ENCODE peak calls at places on chromosomes 16 and 17, in four cellular contexts. Y, R, A and F are unnamed samples.

GRCh38 chr16:2786061-2786825 is 1.1 kb downstream of the PRSS33 start:
- DNase-seq in Y (no peak), R (no peak), A (no peak), F (peak)

GRCh38 chr16:6209355-6209930 is 1111.8 kb upstream of the EEF2KMT start:
- DNase-seq in Y (no peak), R (no peak), A (no peak), F (no peak)

GRCh38 chr16:5041604-5042133 is 7.9 kb upstream of the NAGPA start:
- DNase-seq in Y (no peak), R (no peak), A (peak), F (no peak)

GRCh38 chr17:81808778-81809555 is 5.0 kb downstream of the GCGR start:
- DNase-seq in Y (no peak), R (no peak), A (no peak), F (no peak)

GRCh38 chr16:10738231-10739077 is 5.2 kb upstream of the NUBP1 start:
- DNase-seq in Y (peak), R (peak), A (peak), F (peak)

GRCh38 chr17:41837761-41838538 is at the start of gene KLHL10:
- DNase-seq in Y (no peak), R (no peak), A (no peak), F (no peak)

GRCh38 chr17:67021196-67021595 is 23.2 kb upstream of the CACNG1 start:
- DNase-seq in Y (no peak), R (peak), A (no peak), F (peak)

GRCh38 chr17:8698142-8699050 is 46.2 kb downstream of the CCDC42 start:
- DNase-seq in Y (no peak), R (peak), A (no peak), F (no peak)

GRCh38 chr16:63690267-63690666 is 1431.6 kb downstream of the CDH11 start:
- DNase-seq in Y (no peak), R (no peak), A (no peak), F (no peak)

GRCh38 chr16:30740364-30741251 is 7.6 kb upstream of the PHKG2 start:
- DNase-seq in Y (peak), R (peak), A (peak), F (no peak)

GRCh38 chr17:63780507-63780906 is 6.5 kb downstream of the DDX42 start:
- DNase-seq in Y (no peak), R (no peak), A (peak), F (no peak)

GRCh38 chr16:10541396-10541795 is 39.0 kb downstream of the EMP2 start:
- DNase-seq in Y (no peak), R (no peak), A (no peak), F (no peak)

GRCh38 chr16:65414284-65414984 is 292.6 kb upstream of the CDH11 start:
- DNase-seq in Y (no peak), R (no peak), A (no peak), F (peak)

GRCh38 chr16:70712942-70713341 is 27.1 kb upstream of the MTSS2 start:
- DNase-seq in Y (no peak), R (no peak), A (no peak), F (peak)

GRCh38 chr17:4808378-4808767 is 1.4 kb downstream of the PLD2 start:
- DNase-seq in Y (no peak), R (no peak), A (no peak), F (no peak)

GRCh38 chr17:59424331-59424730 is 92.9 kb downstream of the YPEL2 start:
- DNase-seq in Y (no peak), R (no peak), A (no peak), F (no peak)

GRCh38 chr17:27265333-27265732 is 28.6 kb upstream of the WSB1 start:
- DNase-seq in Y (peak), R (no peak), A (no peak), F (no peak)

GRCh38 chr17:1153795-1154546 is 25.8 kb downstream of the ABR start:
- DNase-seq in Y (peak), R (no peak), A (no peak), F (peak)

GRCh38 chr17:40540448-40540847 is 24.8 kb downstream of the CCR7 start:
- DNase-seq in Y (no peak), R (no peak), A (no peak), F (no peak)

GRCh38 chr16:27972500-27972899 is 91.0 kb downstream of the GSG1L start:
- DNase-seq in Y (peak), R (peak), A (peak), F (peak)

GRCh38 chr17:20852541-20853370 is 190.1 kb downstream of the USP22 start:
- DNase-seq in Y (no peak), R (no peak), A (no peak), F (peak)

GRCh38 chr16:30930160-30930571 is 6.8 kb downstream of the FBXL19 start:
- DNase-seq in Y (no peak), R (no peak), A (no peak), F (no peak)

GRCh38 chr17:6667516-6667915 is 16.0 kb downstream of the C17orf100 start:
- DNase-seq in Y (no peak), R (no peak), A (no peak), F (peak)

GRCh38 chr17:27323538-27324212 is 29.8 kb downstream of the WSB1 start:
- DNase-seq in Y (no peak), R (peak), A (no peak), F (no peak)

GRCh38 chr17:16085066-16085699 is 85.6 kb downstream of the TTC19 start:
- DNase-seq in Y (no peak), R (no peak), A (no peak), F (no peak)

GRCh38 chr17:38705523-38705802 is 390 bp downstream of the MLLT6 start:
- DNase-seq in Y (no peak), R (peak), A (no peak), F (no peak)

GRCh38 chr17:12536021-12536420 is 129.7 kb upstream of the MYOCD start:
- DNase-seq in Y (no peak), R (no peak), A (no peak), F (no peak)

GRCh38 chr16:85523602-85524364 is 89.3 kb upstream of the GSE1 start:
- DNase-seq in Y (no peak), R (peak), A (no peak), F (peak)

GRCh38 chr16:50096791-50097190 is 31.0 kb downstream of the HEATR3 start:
- DNase-seq in Y (no peak), R (no peak), A (no peak), F (no peak)

GRCh38 chr16:58417600-58417999 is 25.3 kb downstream of the GINS3 start:
- DNase-seq in Y (no peak), R (no peak), A (no peak), F (no peak)

GRCh38 chr16:76059701-76060100 is 217.5 kb upstream of the CNTNAP4 start:
- DNase-seq in Y (no peak), R (no peak), A (no peak), F (no peak)

GRCh38 chr17:72439893-72440502 is 319.2 kb downstream of the SOX9 start:
- DNase-seq in Y (no peak), R (no peak), A (no peak), F (no peak)

GRCh38 chr16:30982548-30983288 is 2.3 kb upstream of the HSD3B7 start:
- DNase-seq in Y (no peak), R (no peak), A (no peak), F (no peak)

DNA sequence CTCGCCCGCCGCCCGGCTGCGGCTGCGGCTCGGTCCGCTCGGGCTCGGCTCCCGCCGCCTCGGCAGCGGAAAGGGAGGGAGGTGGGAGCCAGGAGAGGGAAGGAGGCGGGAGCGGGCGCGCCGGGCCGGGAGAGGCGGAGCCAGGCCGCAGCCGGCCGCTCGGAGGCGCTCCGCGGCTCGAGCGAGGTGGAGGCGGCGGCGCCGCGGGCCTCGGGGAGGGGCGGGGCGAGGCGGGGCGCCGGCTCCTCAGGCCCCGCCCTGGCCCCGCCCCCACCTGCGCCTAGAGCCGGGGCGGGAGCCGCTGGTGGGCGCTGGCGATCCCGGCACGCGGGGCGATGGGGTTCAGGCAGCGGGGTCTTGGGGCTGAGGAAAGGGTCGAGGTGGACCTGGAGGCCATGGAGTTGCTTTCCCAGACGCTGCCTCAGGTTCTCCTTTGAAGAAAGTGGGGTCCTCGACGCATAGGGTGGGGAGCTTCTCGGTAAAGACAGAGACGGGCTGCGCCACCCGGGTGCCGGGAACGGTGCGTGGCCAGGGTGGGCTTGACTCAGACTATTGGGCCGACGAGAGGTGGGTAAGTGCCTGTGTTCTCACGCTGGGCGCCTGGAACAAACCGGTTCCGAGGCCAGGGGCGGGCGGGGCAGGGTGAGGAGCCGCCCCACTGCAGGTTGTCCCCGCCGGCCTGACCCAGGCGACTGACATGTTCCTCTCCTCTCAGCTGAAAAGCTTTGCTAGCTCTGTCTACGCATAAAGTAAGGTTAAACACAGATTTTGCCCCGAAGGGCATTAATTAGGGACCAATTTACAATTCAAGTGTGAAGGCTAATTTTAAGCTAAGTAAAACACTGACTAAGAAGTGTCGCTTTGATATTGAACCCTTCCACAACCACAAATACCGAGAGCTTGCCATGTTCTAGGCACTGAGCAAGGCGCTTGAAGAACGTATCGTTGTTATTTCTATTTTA is at the start of gene CMTM4:
- DNase-seq in Y (peak), R (peak), A (peak), F (peak)
- TF ChIP-seq POLR2A in Y (peak), R (peak), A (peak), F (no peak)

GRCh38 chr16:81318711-81319110 is 3.9 kb downstream of the GAN start:
- DNase-seq in Y (no peak), R (no peak), A (no peak), F (no peak)
- TF ChIP-seq MAX in Y (peak), R (no peak), A (no peak), F (no peak)

GRCh38 chr17:28714281-28714680 is 2.6 kb upstream of the PROCA1 start:
- DNase-seq in Y (no peak), R (no peak), A (no peak), F (peak)
- TF ChIP-seq CTCF in Y (peak), R (peak), A (no peak), F (peak)

GRCh38 chr17:77286391-77286640 is 145.5 kb downstream of the SEC14L1 start:
- DNase-seq in Y (no peak), R (no peak), A (no peak), F (no peak)

GRCh38 chr17:77286641-77287431 is 146.1 kb downstream of the SEC14L1 start:
- DNase-seq in Y (peak), R (no peak), A (peak), F (no peak)

GRCh38 chr17:77288115-77288619 is 147.4 kb downstream of the SEC14L1 start:
- DNase-seq in Y (no peak), R (no peak), A (no peak), F (no peak)

GRCh38 chr17:77285594-77286390 is 145.0 kb downstream of the SEC14L1 start:
- DNase-seq in Y (peak), R (no peak), A (no peak), F (peak)

GRCh38 chr17:77287432-77288068 is 146.8 kb downstream of the SEC14L1 start:
- DNase-seq in Y (peak), R (no peak), A (peak), F (no peak)
- TF ChIP-seq POLR2A in Y (no peak), R (no peak), A (no peak), F (no peak)